ENCODE peak calls at places on chromosomes 5 and 9, in ten cellular contexts. X is stimulated activated naive CD4-positive, alpha-beta T cell; J is effector memory CD4-positive, alpha-beta T cell; L is EH; H is memory B cell; M is activated CD4-positive, alpha-beta T cell treated with anti-CD3 and anti-CD28 coated beads for 48 hours; U is dorsolateral prefrontal cortex; R is anterior cingulate cortex; Y is cardiac fibroblast; Z is Peyer's patch. E is an unnamed sample.

GRCh38 chr5:166497705-166498104 is 1793.7 kb upstream of the WWC1 start:
- DNase-seq in M (no peak), Y (no peak), Z (no peak), J (no peak), R (no peak), X (no peak), H (no peak), L (no peak), U (no peak), E (no peak)

GRCh38 chr5:140246378-140247122 is 56.4 kb downstream of the PFDN1 start:
- DNase-seq in Y (peak), Z (no peak), H (no peak), U (peak), R (no peak), X (no peak), L (peak), J (no peak), M (no peak), E (peak)

GRCh38 chr9:88820055-88820454 is 171.2 kb upstream of the S1PR3 start:
- DNase-seq in U (no peak), R (no peak), X (no peak), Y (no peak), J (no peak), Z (no peak), M (no peak), L (no peak), H (no peak), E (no peak)

GRCh38 chr9:121292051-121292450 is 24.1 kb downstream of the GSN start:
- DNase-seq in Y (no peak), J (no peak), Z (no peak), U (no peak), X (no peak), H (no peak), R (no peak), L (no peak), M (no peak), E (peak)

GRCh38 chr5:170769236-170769635 is 14.3 kb upstream of the GABRP start:
- DNase-seq in J (no peak), H (no peak), M (no peak), L (no peak), U (no peak), R (peak), Y (no peak), Z (no peak), X (no peak), E (no peak)

GRCh38 chr5:95624368-95624767 is 4.5 kb downstream of the GPR150 start:
- DNase-seq in Y (no peak), M (no peak), R (no peak), U (no peak), X (no peak), L (no peak), J (no peak), Z (no peak), H (no peak), E (no peak)

GRCh38 chr9:123372766-123373446 is 16.9 kb downstream of the CRB2 start:
- DNase-seq in L (no peak), U (no peak), Z (no peak), X (no peak), M (no peak), J (no peak), H (no peak), Y (no peak), R (no peak), E (no peak)

GRCh38 chr9:127869310-127870152 is 7.9 kb downstream of the AK1 start:
- DNase-seq in Z (peak), J (peak), X (peak), L (peak), M (peak), U (peak), R (peak), Y (peak), H (peak), E (peak)

GRCh38 chr9:84266087-84266561 is 74.4 kb downstream of the SLC28A3 start:
- DNase-seq in R (no peak), U (no peak), M (no peak), X (no peak), L (no peak), Z (no peak), Y (no peak), J (no peak), H (no peak), E (peak)

GRCh38 chr9:110427497-110428104 is 89.9 kb upstream of the TXNDC8 start:
- DNase-seq in Z (no peak), R (no peak), J (no peak), H (no peak), M (peak), U (no peak), Y (peak), L (peak), X (no peak), E (peak)

GRCh38 chr5:73496984-73497457 is 1.2 kb upstream of the BTF3 start:
- DNase-seq in H (no peak), Y (peak), L (peak), X (no peak), R (no peak), Z (no peak), M (no peak), U (no peak), J (no peak), E (no peak)

GRCh38 chr5:91018185-91018584 is 364.9 kb downstream of the ARRDC3 start:
- DNase-seq in Z (no peak), H (no peak), U (no peak), R (no peak), L (no peak), M (no peak), J (no peak), X (no peak), Y (no peak), E (no peak)

GRCh38 chr9:114911167-114911821 is 19.1 kb downstream of the TNFSF8 start:
- DNase-seq in Y (peak), J (no peak), X (no peak), Z (no peak), R (no peak), L (peak), M (no peak), H (no peak), U (no peak), E (no peak)

GRCh38 chr5:126354857-126355731 is 68.1 kb upstream of the GRAMD2B start:
- DNase-seq in Z (no peak), R (no peak), L (no peak), J (no peak), Y (no peak), X (peak), H (no peak), U (no peak), M (no peak), E (no peak)

GRCh38 chr5:79513519-79514390 is at the start of gene HOMER1:
- DNase-seq in J (peak), M (peak), Z (peak), Y (peak), L (peak), R (peak), H (peak), U (peak), X (peak), E (peak)

GRCh38 chr9:6239694-6240093 is 24.1 kb downstream of the IL33 start:
- DNase-seq in J (no peak), L (no peak), M (no peak), U (no peak), R (no peak), Y (peak), H (no peak), X (no peak), Z (no peak), E (no peak)

GRCh38 chr5:175867587-175868347 is 3.6 kb upstream of the CPLX2 start:
- DNase-seq in Z (no peak), H (no peak), L (no peak), U (no peak), Y (no peak), X (no peak), J (no peak), M (peak), R (peak), E (no peak)

GRCh38 chr5:13994606-13995336 is 50.3 kb upstream of the DNAH5 start:
- DNase-seq in U (no peak), X (no peak), H (no peak), Z (no peak), R (no peak), L (peak), M (no peak), Y (no peak), J (no peak), E (no peak)

GRCh38 chr5:122073864-122074263 is 4.2 kb downstream of the LOX start:
- DNase-seq in H (no peak), U (no peak), Y (no peak), X (no peak), J (no peak), M (no peak), R (no peak), Z (no peak), L (no peak), E (no peak)

GRCh38 chr5:125451622-125452021 is 705.2 kb upstream of the ZNF608 start:
- DNase-seq in U (no peak), X (no peak), R (no peak), M (no peak), J (no peak), Y (no peak), H (no peak), L (no peak), Z (no peak), E (no peak)

GRCh38 chr5:139296862-139297326 is 3.4 kb downstream of the MATR3 start:
- DNase-seq in M (no peak), R (no peak), Y (no peak), H (no peak), X (no peak), Z (no peak), J (no peak), U (no peak), L (no peak), E (no peak)

GRCh38 chr5:7094626-7095025 is 301.3 kb upstream of the ADCY2 start:
- DNase-seq in U (no peak), R (no peak), L (no peak), Z (no peak), H (no peak), Y (no peak), X (no peak), J (no peak), M (peak), E (no peak)

GRCh38 chr5:89473196-89473595 is 590.2 kb upstream of the MEF2C start:
- DNase-seq in L (no peak), R (no peak), H (no peak), U (no peak), M (no peak), J (no peak), Z (no peak), X (no peak), Y (peak), E (no peak)

GRCh38 chr9:34219421-34219820 is 40.6 kb downstream of the UBAP1 start:
- DNase-seq in H (no peak), L (no peak), M (no peak), X (no peak), Z (no peak), Y (no peak), J (no peak), U (no peak), R (no peak), E (no peak)

GRCh38 chr5:67133781-67134180 is 62.8 kb downstream of the CD180 start:
- DNase-seq in Y (no peak), R (no peak), X (no peak), U (no peak), J (no peak), Z (no peak), M (no peak), L (no peak), H (no peak), E (no peak)

GRCh38 chr9:115999498-115999897 is 154.1 kb upstream of the PAPPA start:
- DNase-seq in Y (peak), H (no peak), U (no peak), J (no peak), X (no peak), R (no peak), M (no peak), L (peak), Z (no peak), E (no peak)

GRCh38 chr9:12457237-12457636 is 235.9 kb upstream of the TYRP1 start:
- DNase-seq in U (no peak), M (no peak), H (no peak), X (no peak), J (no peak), Z (no peak), Y (no peak), R (no peak), L (no peak), E (no peak)

GRCh38 chr5:163005949-163006348 is 431.4 kb upstream of the CCNG1 start:
- DNase-seq in J (no peak), U (no peak), M (no peak), Y (peak), R (no peak), L (no peak), Z (no peak), X (no peak), H (no peak), E (no peak)

E was measured in head of caudate nucleus.